ENCODE peak calls at places on chromosomes 1 and 21, in six cellular contexts. X is SW 1271; Z is central memory CD4-positive, alpha-beta T cell; M is hippocampal formation; F is left lobe of liver; K is lower leg skin. S is an unnamed sample.

GRCh38 chr1:183956559-183957188 is 80.9 kb downstream of the COLGALT2 start:
- DNase-seq in X (peak; percentile 21), Z (peak; percentile 67), M (no peak), F (no peak), K (no peak), S (peak; percentile 72)

GRCh38 chr1:228044961-228045360 is 37.5 kb upstream of the ARF1 start:
- DNase-seq in X (no peak), Z (no peak), M (no peak), F (no peak), K (peak; percentile 78), S (no peak)

GRCh38 chr1:209835782-209836298 is 8.1 kb downstream of the UTP25 start:
- DNase-seq in X (no peak), Z (no peak), M (no peak), F (no peak), K (no peak), S (no peak)

GRCh38 chr1:23743287-23744052 is at the start of gene ELOA:
- DNase-seq in X (no peak), Z (peak; percentile 75), M (peak; percentile 51), F (peak; percentile 81), K (peak; percentile 92), S (peak; percentile 76)

GRCh38 chr1:211632117-211632807 is 43.2 kb downstream of the NEK2 start:
- DNase-seq in X (no peak), Z (no peak), M (no peak), F (no peak), K (no peak), S (no peak)

GRCh38 chr1:156766288-156767100 is 841 bp upstream of the PRCC start:
- DNase-seq in X (no peak), Z (no peak), M (no peak), F (no peak), K (peak; percentile 93), S (no peak)

GRCh38 chr1:107286125-107286524 is 145.3 kb downstream of the NTNG1 start:
- DNase-seq in X (no peak), Z (no peak), M (no peak), F (no peak), K (no peak), S (no peak)

GRCh38 chr21:36126166-36126565 is 8.7 kb upstream of the CBR3 start:
- DNase-seq in X (no peak), Z (no peak), M (no peak), F (peak; percentile 33), K (peak; percentile 76), S (no peak)

GRCh38 chr1:41642922-41643321 is 158.4 kb upstream of the EDN2 start:
- DNase-seq in X (no peak), Z (no peak), M (no peak), F (no peak), K (peak; percentile 74), S (no peak)

GRCh38 chr21:37742532-37742931 is 173.7 kb downstream of the KCNJ6 start:
- DNase-seq in X (no peak), Z (no peak), M (no peak), F (no peak), K (no peak), S (no peak)

GRCh38 chr1:66374561-66375111 is 159.3 kb upstream of the SGIP1 start:
- DNase-seq in X (no peak), Z (peak; percentile 54), M (no peak), F (no peak), K (no peak), S (peak; percentile 34)

GRCh38 chr1:58823481-58824010 is 39.7 kb upstream of the JUN start:
- DNase-seq in X (no peak), Z (no peak), M (no peak), F (no peak), K (no peak), S (peak; percentile 12)

GRCh38 chr21:29332461-29333354 is 34.0 kb downstream of the BACH1 start:
- DNase-seq in X (peak; percentile 18), Z (no peak), M (no peak), F (no peak), K (no peak), S (no peak)

GRCh38 chr1:25526753-25527152 is 16.7 kb upstream of the LDLRAP1 start:
- DNase-seq in X (no peak), Z (no peak), M (no peak), F (no peak), K (no peak), S (no peak)

GRCh38 chr1:20983297-20983889 is 193.3 kb downstream of the EIF4G3 start:
- DNase-seq in X (no peak), Z (no peak), M (no peak), F (no peak), K (no peak), S (no peak)

GRCh38 chr1:186839077-186839400 is 10.3 kb downstream of the PLA2G4A start:
- DNase-seq in X (no peak), Z (no peak), M (no peak), F (no peak), K (no peak), S (no peak)

GRCh38 chr1:55552636-55553035 is 337.5 kb upstream of the USP24 start:
- DNase-seq in X (no peak), Z (no peak), M (no peak), F (no peak), K (no peak), S (no peak)

GRCh38 chr1:51622455-51622913 is 5.6 kb downstream of the OSBPL9 start:
- DNase-seq in X (no peak), Z (no peak), M (no peak), F (peak; percentile 64), K (no peak), S (peak; percentile 46)

GRCh38 chr1:215665212-215665611 is 98.1 kb downstream of the KCTD3 start:
- DNase-seq in X (no peak), Z (no peak), M (no peak), F (no peak), K (no peak), S (peak; percentile 40)

GRCh38 chr1:65049941-65050713 is 83.8 kb upstream of the JAK1 start:
- DNase-seq in X (no peak), Z (peak; percentile 21), M (no peak), F (no peak), K (no peak), S (no peak)

GRCh38 chr1:116494745-116495144 is 76.1 kb downstream of the CD58 start:
- DNase-seq in X (no peak), Z (no peak), M (no peak), F (peak; percentile 83), K (no peak), S (no peak)

GRCh38 chr1:98340511-98340910 is 321.0 kb upstream of the SNX7 start:
- DNase-seq in X (no peak), Z (no peak), M (no peak), F (no peak), K (no peak), S (no peak)

GRCh38 chr1:41582004-41582325 is 97.5 kb upstream of the EDN2 start:
- DNase-seq in X (no peak), Z (no peak), M (no peak), F (no peak), K (no peak), S (no peak)

GRCh38 chr1:14999441-14999840 is 154.1 kb upstream of the TMEM51 start:
- DNase-seq in X (no peak), Z (no peak), M (no peak), F (no peak), K (no peak), S (no peak)

GRCh38 chr1:42639116-42639515 is 19.1 kb upstream of the PPIH start:
- DNase-seq in X (no peak), Z (no peak), M (no peak), F (no peak), K (no peak), S (no peak)